ENCODE peak calls at places on chromosomes 13 and 19, in five cellular contexts. H is WERI-Rb-1, X is A549, W is GM23248, U is tibial artery. R is an unnamed sample.

GRCh38 chr19:43820861-43821215 is 6.3 kb upstream of the ZNF283 start:
- DNase-seq in H (no peak), X (no peak), W (no peak), U (no peak), R (no peak)

GRCh38 chr13:83881917-83882625 is at the start of gene SLITRK1:
- DNase-seq in H (peak; percentile 89), X (no peak), W (peak; percentile 30), U (peak; percentile 59), R (no peak)

GRCh38 chr13:51638497-51638871 is 54.2 kb downstream of the WDFY2 start:
- DNase-seq in H (no peak), X (no peak), W (peak; percentile 69), U (no peak), R (no peak)

GRCh38 chr13:90477194-90477593 is 870.3 kb upstream of the MIR17HG start:
- DNase-seq in H (no peak), X (no peak), W (no peak), U (no peak), R (no peak)

GRCh38 chr19:18415177-18415867 is 3.9 kb upstream of the SSBP4 start:
- DNase-seq in H (no peak), X (no peak), W (peak; percentile 88), U (peak; percentile 89), R (no peak)

GRCh38 chr13:65292488-65292901 is 1937.6 kb downstream of the PCDH9 start:
- DNase-seq in H (no peak), X (no peak), W (peak; percentile 8), U (no peak), R (no peak)

GRCh38 chr19:38386968-38387549 is 775 bp downstream of the GGN start:
- DNase-seq in H (no peak), X (no peak), W (peak; percentile 54), U (no peak), R (no peak)

GRCh38 chr13:51916962-51917361 is 55.2 kb downstream of the CCDC70 start:
- DNase-seq in H (no peak), X (no peak), W (no peak), U (no peak), R (no peak)

GRCh38 chr19:45020071-45020470 is 18.8 kb upstream of the CLASRP start:
- DNase-seq in H (no peak), X (no peak), W (no peak), U (no peak), R (no peak)

GRCh38 chr19:50819636-50820035 is 4.0 kb downstream of the KLK1 start:
- DNase-seq in H (no peak), X (no peak), W (no peak), U (no peak), R (no peak)

GRCh38 chr19:37955986-37956385 is 49.0 kb downstream of the SIPA1L3 start:
- DNase-seq in H (no peak), X (no peak), W (no peak), U (no peak), R (no peak)

GRCh38 chr13:110258876-110259631 is 47.9 kb downstream of the COL4A1 start:
- DNase-seq in H (no peak), X (no peak), W (peak; percentile 53), U (no peak), R (no peak)

GRCh38 chr19:31126236-31126635 is 223.0 kb downstream of the TSHZ3 start:
- DNase-seq in H (no peak), X (no peak), W (peak; percentile 39), U (no peak), R (no peak)

GRCh38 chr19:47619763-47620162 is 10.8 kb downstream of the BICRA start:
- DNase-seq in H (no peak), X (no peak), W (no peak), U (no peak), R (no peak)

GRCh38 chr19:14375055-14375581 is 6.1 kb upstream of the ADGRE5 start:
- DNase-seq in H (no peak), X (no peak), W (no peak), U (no peak), R (peak; percentile 59)

GRCh38 chr19:29643361-29643935 is 21.8 kb upstream of the PLEKHF1 start:
- DNase-seq in H (no peak), X (no peak), W (no peak), U (no peak), R (no peak)

GRCh38 chr19:15759962-15760565 is 22.3 kb downstream of the OR10H3 start:
- DNase-seq in H (no peak), X (no peak), W (no peak), U (no peak), R (no peak)

GRCh38 chr19:3770136-3771032 is 1.6 kb downstream of the RAX2 start:
- DNase-seq in H (peak; percentile 70), X (no peak), W (no peak), U (no peak), R (no peak)

GRCh38 chr19:3771033-3771905 is 759 bp downstream of the RAX2 start:
- DNase-seq in H (no peak), X (no peak), W (no peak), U (no peak), R (no peak)

GRCh38 chr19:3768748-3769099 is 3.3 kb downstream of the RAX2 start:
- DNase-seq in H (no peak), X (no peak), W (no peak), U (no peak), R (no peak)

GRCh38 chr19:3768015-3768747 is 3.8 kb downstream of the RAX2 start:
- DNase-seq in H (peak; percentile 97), X (no peak), W (no peak), U (no peak), R (no peak)

DNA sequence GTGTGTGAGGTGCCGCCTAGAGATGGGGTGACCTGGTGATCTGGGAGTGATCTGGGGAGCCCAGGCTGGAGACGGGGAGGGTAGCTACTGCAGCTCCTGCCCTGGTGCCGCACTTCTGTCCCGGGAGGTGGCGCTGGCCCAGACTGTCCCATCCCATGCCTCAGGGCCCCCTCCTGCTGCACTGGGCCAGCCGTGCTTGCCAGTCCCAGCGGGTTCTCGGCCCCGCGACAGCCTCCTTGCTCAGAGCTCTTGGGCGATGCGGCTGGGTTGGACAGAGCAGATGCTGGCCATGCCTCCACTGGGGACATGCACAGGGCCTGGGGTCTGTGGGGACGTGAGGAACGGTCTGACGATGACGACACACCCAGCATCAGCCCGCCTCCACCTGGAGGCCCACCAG is 2.5 kb downstream of the RAX2 start:
- DNase-seq in H (peak; percentile 82), X (no peak), W (no peak), U (no peak), R (no peak)
- H3K27ac ChIP-seq in H (peak overlapping the region; percentile 94), X (no peak overlapping the region), W (no peak overlapping the region), U (no peak overlapping the region), R (no peak overlapping the region)

GRCh38 chr13:44932171-44932849 is 57.0 kb downstream of the NUFIP1 start:
- DNase-seq in H (no peak), X (no peak), W (peak; percentile 49), U (no peak), R (no peak)

GRCh38 chr13:44929691-44930090 is 59.6 kb downstream of the NUFIP1 start:
- DNase-seq in H (no peak), X (no peak), W (no peak), U (no peak), R (no peak)

GRCh38 chr13:44930280-44930679 is 59.0 kb downstream of the NUFIP1 start:
- DNase-seq in H (no peak), X (no peak), W (no peak), U (no peak), R (no peak)

GRCh38 chr13:44932850-44933251 is 56.4 kb downstream of the NUFIP1 start:
- DNase-seq in H (no peak), X (no peak), W (peak; percentile 75), U (no peak), R (no peak)

DNA sequence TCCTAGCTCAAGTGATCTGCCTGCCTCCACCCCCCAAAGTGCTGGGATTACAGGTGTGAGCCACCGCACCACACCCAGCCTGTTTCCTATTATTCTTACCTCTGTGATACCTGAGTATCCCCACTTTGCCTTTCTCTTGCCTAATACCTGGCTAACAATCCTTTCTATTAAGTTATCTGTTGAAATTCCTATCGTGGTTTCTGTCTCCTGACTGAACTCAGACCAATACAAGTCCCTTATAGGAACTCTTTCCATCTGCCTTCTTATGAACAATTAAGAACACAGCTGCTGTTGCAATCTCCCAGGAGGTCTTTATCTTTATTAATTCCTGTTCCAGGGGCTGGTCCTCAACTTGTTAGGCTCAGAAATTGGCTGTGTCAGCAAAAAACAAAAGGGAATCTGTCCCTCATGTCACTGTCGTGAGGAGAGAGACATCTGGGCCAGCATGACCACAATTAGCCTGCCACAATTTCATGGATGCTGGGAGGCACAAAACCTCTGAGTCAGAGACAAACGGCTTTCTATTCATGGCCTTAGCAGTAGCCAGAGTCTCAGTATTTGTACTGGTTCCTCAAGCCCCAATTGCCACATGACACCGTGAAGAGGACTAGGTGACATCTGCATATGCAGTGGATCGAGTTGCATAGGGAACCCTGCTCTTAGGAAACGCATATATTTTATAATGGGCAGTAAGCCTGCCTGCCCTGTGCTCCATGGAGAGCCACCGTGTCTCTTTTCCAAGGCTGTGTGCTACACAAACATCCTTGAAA is 58.2 kb downstream of the NUFIP1 start:
- DNase-seq in H (no peak), X (no peak), W (peak; percentile 52), U (no peak), R (no peak)
- H3K27ac ChIP-seq in H (no peak overlapping the region), X (no peak overlapping the region), W (peak overlapping the region; percentile 8), U (peak overlapping the region; percentile 63), R (no peak overlapping the region)

GRCh38 chr13:21517576-21517975 is 58.5 kb upstream of the ZDHHC20 start:
- DNase-seq in H (peak; percentile 13), X (no peak), W (no peak), U (no peak), R (no peak)

GRCh38 chr13:21516806-21517205 is 57.7 kb upstream of the ZDHHC20 start:
- DNase-seq in H (no peak), X (no peak), W (no peak), U (no peak), R (no peak)

DNA sequence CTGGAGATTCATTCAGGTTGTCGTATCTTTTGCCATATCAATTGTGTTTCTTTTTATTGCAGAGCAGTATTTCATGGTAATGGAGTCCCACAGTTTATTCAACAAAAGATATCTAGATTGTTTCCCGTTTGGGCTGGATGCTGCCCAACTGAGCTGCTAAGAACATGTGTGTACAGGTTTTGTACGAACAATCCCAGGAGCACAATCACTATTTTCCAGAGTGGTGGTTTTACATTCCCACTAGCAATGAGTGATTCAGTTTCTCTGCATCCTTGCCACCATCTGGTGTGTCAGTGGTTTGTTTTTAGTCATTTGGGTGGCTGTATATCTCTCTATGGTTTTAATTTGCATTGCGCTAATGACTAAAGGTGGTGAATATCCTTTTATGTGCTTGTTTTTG is 52.7 kb upstream of the ZDHHC20 start:
- DNase-seq in H (no peak), X (no peak), W (peak; percentile 23), U (no peak), R (no peak)
- H3K27ac ChIP-seq in H (no peak overlapping the region), X (no peak overlapping the region), W (no peak overlapping the region), U (no peak overlapping the region), R (no peak overlapping the region)

GRCh38 chr19:1394252-1395193 is 6.8 kb downstream of the GAMT start:
- DNase-seq in H (no peak), X (no peak), W (no peak), U (no peak), R (no peak)
- H3K27ac ChIP-seq in H (peak overlapping the region; percentile 24), X (no peak overlapping the region), W (no peak overlapping the region), U (no peak overlapping the region), R (no peak overlapping the region)

DNA sequence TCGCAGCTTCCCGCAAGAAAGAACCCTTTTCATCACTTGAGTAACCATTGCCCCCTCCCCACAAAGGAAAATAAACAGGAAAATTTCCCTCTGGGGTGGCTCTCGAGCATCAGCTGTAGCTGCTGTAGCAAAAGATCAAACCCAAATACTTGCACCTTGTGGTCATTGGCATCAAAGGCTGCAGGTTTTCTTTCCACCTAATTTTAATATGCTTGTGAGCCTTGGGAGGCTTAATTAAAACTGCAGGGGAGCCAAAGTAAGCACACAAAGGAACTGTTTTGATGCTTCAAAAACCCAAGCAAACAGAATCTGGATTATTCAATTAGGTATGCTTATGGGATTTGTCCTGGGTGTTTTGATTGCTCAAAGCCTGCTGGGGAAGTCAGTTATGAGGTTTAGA is 119.5 kb downstream of the SHISA2 start:
- DNase-seq in H (no peak), X (no peak), W (no peak), U (no peak), R (no peak)
- H3K27ac ChIP-seq in H (no peak overlapping the region), X (no peak overlapping the region), W (no peak overlapping the region), U (no peak overlapping the region), R (no peak overlapping the region)

R was measured in lung.